ENCODE peak calls at places on chromosomes 12 and 14, in nine cellular contexts. K, M, C, L, Y, U, Z, S and B are unnamed samples.

GRCh38 chr12:13887774-13888388 is 93.5 kb downstream of the GRIN2B start:
- DNase-seq in Z (no peak), M (no peak), K (no peak), Y (no peak), L (no peak), S (no peak), U (no peak), C (no peak), B (no peak)

GRCh38 chr14:23182372-23183014 is 967 bp downstream of the SLC7A8 start:
- DNase-seq in L (no peak), Z (peak; percentile 38), K (no peak), U (peak; percentile 48), S (no peak), Y (peak; percentile 33), M (peak; percentile 27), C (no peak), B (no peak)

GRCh38 chr14:67416810-67417209 is 4.8 kb upstream of the PLEK2 start:
- DNase-seq in M (no peak), S (no peak), C (no peak), Z (no peak), Y (no peak), L (no peak), K (no peak), U (no peak), B (no peak)

GRCh38 chr12:122123051-122123760 is 44.6 kb downstream of the MLXIP start:
- DNase-seq in L (peak; percentile 8), U (peak; percentile 72), Y (peak; percentile 69), K (peak; percentile 59), S (no peak), C (peak; percentile 36), Z (no peak), M (peak; percentile 55), B (peak; percentile 45)

GRCh38 chr14:98959958-98960616 is 311.9 kb downstream of the BCL11B start:
- DNase-seq in K (no peak), U (no peak), L (no peak), Y (no peak), S (no peak), C (no peak), Z (no peak), M (no peak), B (no peak)

GRCh38 chr12:12720637-12721250 is 3.6 kb downstream of the CDKN1B start:
- DNase-seq in Z (no peak), C (peak; percentile 37), K (no peak), S (no peak), L (no peak), Y (no peak), U (no peak), M (no peak), B (no peak)

GRCh38 chr12:401235-402126 is at the start of gene CCDC77:
- DNase-seq in C (no peak), L (peak; percentile 79), Y (peak; percentile 93), S (peak; percentile 67), K (peak; percentile 91), U (peak; percentile 88), Z (peak; percentile 80), M (peak; percentile 89), B (peak; percentile 80)

GRCh38 chr14:85333313-85333712 is 196.6 kb upstream of the FLRT2 start:
- DNase-seq in L (no peak), S (no peak), C (no peak), M (no peak), K (no peak), U (no peak), Y (peak; percentile 70), Z (no peak), B (no peak)

GRCh38 chr12:46266869-46267617 is 1.8 kb downstream of the SLC38A1 start:
- DNase-seq in L (peak; percentile 8), M (peak; percentile 33), C (no peak), Y (peak; percentile 65), Z (no peak), K (peak; percentile 57), U (peak; percentile 81), S (no peak), B (peak; percentile 56)

GRCh38 chr14:90820958-90821357 is 4.7 kb upstream of the TTC7B start:
- DNase-seq in L (peak; percentile 48), C (no peak), M (peak; percentile 82), Z (no peak), Y (peak; percentile 94), U (peak; percentile 58), K (peak; percentile 51), S (no peak), B (peak; percentile 42)